ENCODE peak calls at places on chromosome 7, in five cellular contexts. O is brain microvascular endothelial cell, D is IMR-90, L is aorta, B is RWPE1. Z is an unnamed sample.

GRCh38 chr7:151459726-151460473 is 20.0 kb upstream of the CRYGN start:
- DNase-seq in D (peak), L (peak), B (peak), O (peak), Z (peak)

GRCh38 chr7:129149546-129149945 is 5.0 kb downstream of the TSPAN33 start:
- DNase-seq in D (no peak), L (no peak), O (no peak), B (no peak), Z (no peak)

GRCh38 chr7:23938937-23939552 is 229.0 kb downstream of the STK31 start:
- DNase-seq in D (peak), O (peak), B (peak), L (no peak), Z (no peak)

GRCh38 chr7:40194743-40195142 is 59.9 kb downstream of the SUGCT start:
- DNase-seq in O (peak), L (no peak), D (peak), B (no peak), Z (no peak)

GRCh38 chr7:121330053-121330833 is 1.4 kb downstream of the WNT16 start:
- DNase-seq in D (no peak), B (no peak), L (no peak), O (no peak), Z (peak)

GRCh38 chr7:98877692-98878364 is 504 bp upstream of the TRRAP start:
- DNase-seq in D (no peak), B (no peak), L (no peak), O (no peak), Z (no peak)

GRCh38 chr7:50342616-50343114 is 38.1 kb downstream of the IKZF1 start:
- DNase-seq in L (no peak), O (no peak), D (no peak), B (no peak), Z (no peak)

GRCh38 chr7:14449291-14449690 is 453.3 kb downstream of the DGKB start:
- DNase-seq in O (no peak), D (no peak), B (no peak), L (no peak), Z (no peak)

GRCh38 chr7:23907012-23907411 is 197.0 kb downstream of the STK31 start:
- DNase-seq in L (no peak), B (peak), D (no peak), O (no peak), Z (no peak)

GRCh38 chr7:155804897-155805825 is 7.1 kb downstream of the SHH start:
- DNase-seq in L (peak), O (peak), D (peak), B (peak), Z (no peak)

GRCh38 chr7:1537631-1538412 is 7.3 kb downstream of the MAFK start:
- DNase-seq in B (peak), L (peak), D (peak), O (peak), Z (no peak)

GRCh38 chr7:40507166-40507565 is 372.4 kb downstream of the SUGCT start:
- DNase-seq in O (no peak), L (no peak), B (no peak), D (no peak), Z (no peak)

GRCh38 chr7:50229964-50230363 is 74.6 kb upstream of the IKZF1 start:
- DNase-seq in B (no peak), L (no peak), O (no peak), D (peak), Z (no peak)

GRCh38 chr7:30396379-30396778 is 82.2 kb downstream of the NOD1 start:
- DNase-seq in L (no peak), O (no peak), B (no peak), D (no peak), Z (no peak)

GRCh38 chr7:86773309-86773708 is 129.6 kb downstream of the GRM3 start:
- DNase-seq in B (no peak), L (no peak), O (no peak), D (no peak), Z (no peak)

GRCh38 chr7:72430531-72430930 is 18.4 kb upstream of the CALN1 start:
- DNase-seq in D (no peak), B (no peak), O (no peak), L (no peak), Z (no peak)

GRCh38 chr7:30510124-30511074 is 5.8 kb upstream of the GGCT start:
- DNase-seq in B (peak), L (no peak), D (peak), O (no peak), Z (no peak)

GRCh38 chr7:142583424-142583823 is 165.8 kb upstream of the PRSS1 start:
- DNase-seq in D (peak), O (peak), B (peak), L (no peak), Z (no peak)

GRCh38 chr7:151754142-151754590 is 122.7 kb downstream of the PRKAG2 start:
- DNase-seq in L (peak), D (peak), O (peak), B (peak), Z (no peak)

GRCh38 chr7:44685723-44686122 is 62.9 kb upstream of the ZMIZ2 start:
- DNase-seq in B (no peak), D (no peak), L (no peak), O (no peak), Z (no peak)

GRCh38 chr7:98084631-98085030 is 22.0 kb upstream of the LMTK2 start:
- DNase-seq in D (no peak), L (no peak), B (no peak), O (no peak), Z (no peak)

GRCh38 chr7:114652041-114652440 is 237.4 kb downstream of the FOXP2 start:
- DNase-seq in D (no peak), B (no peak), O (no peak), L (no peak), Z (no peak)

GRCh38 chr7:155375337-155376277 is 77.9 kb downstream of the INSIG1 start:
- DNase-seq in O (no peak), D (no peak), L (no peak), B (no peak), Z (no peak)

GRCh38 chr7:45977256-45977655 is 56.2 kb upstream of the IGFBP3 start:
- DNase-seq in L (no peak), D (no peak), B (no peak), O (no peak), Z (no peak)

GRCh38 chr7:41085244-41085643 is 617.6 kb downstream of the INHBA start:
- DNase-seq in D (peak), B (peak), L (no peak), O (peak), Z (no peak)

GRCh38 chr7:91915401-91916067 is 25.1 kb upstream of the AKAP9 start:
- DNase-seq in B (no peak), D (peak), L (no peak), O (peak), Z (no peak)

GRCh38 chr7:99490878-99491277 is 9.2 kb downstream of the ZNF394 start:
- DNase-seq in D (no peak), O (no peak), L (no peak), B (no peak), Z (no peak)

DNA sequence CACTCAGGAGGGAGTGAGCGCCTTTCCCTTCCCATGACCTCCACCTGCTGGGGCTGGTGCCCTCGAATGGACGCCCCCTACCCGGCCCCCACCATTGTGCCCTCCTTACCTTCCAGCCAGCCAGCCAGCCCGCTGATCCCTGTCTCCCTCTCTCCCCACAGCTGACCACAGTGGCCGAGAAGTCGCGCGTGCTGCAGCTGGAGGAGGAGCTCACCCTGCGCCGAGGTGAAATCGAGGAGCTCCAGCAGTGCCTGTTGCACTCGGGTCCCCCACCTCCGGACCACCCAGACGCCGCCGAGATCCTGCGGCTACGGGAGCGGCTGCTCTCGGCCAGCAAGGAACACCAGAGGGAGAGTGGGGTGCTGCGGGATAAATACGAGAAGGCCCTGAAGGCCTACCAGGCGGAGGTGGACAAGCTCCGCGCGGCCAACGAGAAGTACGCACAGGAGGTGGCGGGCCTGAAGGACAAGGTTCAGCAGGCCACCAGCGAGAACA is 77.9 kb upstream of the GTF2IRD1 start:
- DNase-seq in D (no peak), L (no peak), O (no peak), B (no peak), Z (no peak)
- H3K27ac ChIP-seq in D (no peak), L (no peak), O (no peak), B (no peak), Z (no peak)

GRCh38 chr7:26861050-26861449 is 3.3 kb downstream of the SKAP2 start:
- DNase-seq in L (no peak), D (no peak), B (no peak), O (no peak), Z (no peak)

GRCh38 chr7:26862806-26863205 is 1.6 kb downstream of the SKAP2 start:
- DNase-seq in B (no peak), O (no peak), D (no peak), L (no peak), Z (no peak)

GRCh38 chr7:26865094-26865388 is 651 bp upstream of the SKAP2 start:
- DNase-seq in B (no peak), D (no peak), L (peak), O (no peak), Z (no peak)

GRCh38 chr7:26864309-26865093 is at the start of gene SKAP2:
- DNase-seq in D (peak), B (peak), O (peak), L (peak), Z (peak)

DNA sequence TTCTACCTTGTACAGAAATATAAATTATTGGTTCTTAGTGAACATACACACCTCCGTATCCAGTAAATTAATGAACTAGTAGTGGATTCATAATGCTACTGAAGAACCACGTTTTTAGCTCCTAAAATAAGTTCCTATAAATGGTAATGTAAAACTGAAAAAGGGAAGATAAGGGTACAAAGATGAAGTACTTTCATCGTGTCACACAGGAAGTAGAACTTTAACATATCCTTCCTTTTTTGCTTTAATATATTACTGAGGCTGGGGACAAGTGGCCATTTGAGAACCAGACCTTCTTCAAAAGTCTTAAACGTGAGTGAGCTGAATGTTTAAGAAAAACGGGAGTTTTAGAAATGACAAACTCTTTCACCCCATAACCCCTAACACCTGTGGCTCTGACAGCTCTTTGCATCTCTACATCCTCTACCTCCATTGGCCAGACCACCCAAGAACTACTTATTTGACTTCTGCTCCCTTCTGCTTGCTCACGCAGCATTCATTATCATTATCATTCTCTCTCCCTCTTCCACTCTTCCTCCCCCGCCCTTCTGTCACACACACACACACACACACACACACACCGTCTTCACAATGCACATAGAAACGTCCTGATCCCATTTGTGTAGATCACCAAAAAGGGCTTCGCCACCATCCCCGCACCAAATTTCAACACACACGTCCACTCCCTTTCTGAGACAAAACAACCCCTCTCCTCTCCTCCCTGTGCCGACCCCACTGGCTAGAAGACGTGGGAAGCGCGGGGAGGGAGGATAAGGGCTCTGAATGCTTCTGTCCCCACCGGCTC is 684 bp downstream of the SKAP2 start:
- DNase-seq in O (peak), B (no peak), D (peak), L (no peak), Z (no peak)
- H3K27ac ChIP-seq in O (no peak), B (peak), D (peak), L (no peak), Z (peak)

DNA sequence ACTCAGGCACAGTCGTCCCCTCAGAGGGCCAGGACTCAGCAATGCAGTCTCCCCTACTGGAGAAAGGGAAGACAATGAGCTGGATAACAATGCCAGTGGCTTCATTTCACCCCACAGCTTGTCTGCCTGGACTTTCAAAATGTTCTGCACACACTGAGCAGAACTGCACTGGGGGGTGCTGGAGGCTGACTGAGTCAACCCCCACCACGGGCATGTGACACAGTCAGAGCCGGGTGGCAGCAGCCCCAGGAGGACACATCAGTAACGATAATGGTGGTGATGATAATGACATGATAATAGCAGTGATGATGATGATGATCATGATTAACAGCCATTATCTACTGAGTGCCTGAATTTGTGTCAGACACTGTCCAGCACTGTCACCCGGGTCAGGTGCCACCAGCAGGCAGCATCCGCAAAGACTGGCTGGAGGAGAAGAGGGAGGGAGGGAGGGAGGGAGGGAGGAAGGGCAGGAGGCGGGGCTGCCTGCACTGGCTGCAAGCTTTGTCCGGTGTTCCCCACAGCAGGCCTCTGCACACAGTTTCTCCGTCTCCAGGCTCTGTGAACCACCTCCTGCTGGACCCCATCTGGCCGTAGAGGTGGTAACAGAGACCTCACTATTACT is 67.4 kb downstream of the PLXNA4 start:
- DNase-seq in B (no peak), L (no peak), D (no peak), O (no peak), Z (peak)
- H3K27ac ChIP-seq in B (no peak), L (no peak), D (no peak), O (no peak), Z (no peak)

GRCh38 chr7:139734395-139734794 is 43.4 kb downstream of the HIPK2 start:
- DNase-seq in B (peak), O (peak), D (peak), L (no peak), Z (no peak)

GRCh38 chr7:139733751-139734150 is 44.0 kb downstream of the HIPK2 start:
- DNase-seq in L (no peak), O (no peak), B (no peak), D (no peak), Z (no peak)

GRCh38 chr7:139730746-139731612 is 46.8 kb downstream of the HIPK2 start:
- DNase-seq in L (peak), D (peak), B (peak), O (peak), Z (no peak)

GRCh38 chr7:139731802-139732470 is 45.9 kb downstream of the HIPK2 start:
- DNase-seq in L (peak), D (peak), O (peak), B (peak), Z (peak)

GRCh38 chr7:139732471-139733167 is 45.2 kb downstream of the HIPK2 start:
- DNase-seq in D (no peak), B (no peak), L (no peak), O (no peak), Z (no peak)
- H3K27ac ChIP-seq in D (peak), B (peak), L (peak), O (peak), Z (peak)